ENCODE peak calls at places on chromosome 7, in six cellular contexts. One of them, this sample, is unnamed.

GRCh38 chr7:30459591-30460245 is 18.9 kb downstream of the NOD1 start:
- DNase-seq in sigmoid colon: peak; percentile 93
- DNase-seq in HCT116: no peak
- DNase-seq in stomach: no peak
- DNase-seq in upper lobe of left lung: no peak
- DNase-seq in transverse colon: peak; percentile 74
- DNase-seq in this sample: no peak

GRCh38 chr7:76282344-76283253 is 19.9 kb upstream of the HSPB1 start:
- DNase-seq in sigmoid colon: no peak
- DNase-seq in HCT116: no peak
- DNase-seq in stomach: no peak
- DNase-seq in upper lobe of left lung: peak; percentile 90
- DNase-seq in transverse colon: no peak
- DNase-seq in this sample: no peak

GRCh38 chr7:25753837-25754236 is 398.2 kb upstream of the NFE2L3 start:
- DNase-seq in sigmoid colon: no peak
- DNase-seq in HCT116: no peak
- DNase-seq in stomach: no peak
- DNase-seq in upper lobe of left lung: peak; percentile 8
- DNase-seq in transverse colon: no peak
- DNase-seq in this sample: no peak

GRCh38 chr7:102220929-102221850 is 65.5 kb upstream of the SH2B2 start:
- DNase-seq in sigmoid colon: no peak
- DNase-seq in HCT116: no peak
- DNase-seq in stomach: no peak
- DNase-seq in upper lobe of left lung: no peak
- DNase-seq in transverse colon: no peak
- DNase-seq in this sample: no peak

GRCh38 chr7:6271091-6271658 is 1.2 kb downstream of the CYTH3 start:
- DNase-seq in sigmoid colon: peak; percentile 83
- DNase-seq in HCT116: no peak
- DNase-seq in stomach: peak; percentile 55
- DNase-seq in upper lobe of left lung: no peak
- DNase-seq in transverse colon: peak; percentile 62
- DNase-seq in this sample: no peak

GRCh38 chr7:46247622-46248181 is 326.6 kb upstream of the IGFBP3 start:
- DNase-seq in sigmoid colon: no peak
- DNase-seq in HCT116: no peak
- DNase-seq in stomach: no peak
- DNase-seq in upper lobe of left lung: no peak
- DNase-seq in transverse colon: no peak
- DNase-seq in this sample: no peak

GRCh38 chr7:68176974-68177373 is 1180.3 kb downstream of the TYW1 start:
- DNase-seq in sigmoid colon: no peak
- DNase-seq in HCT116: peak; percentile 4
- DNase-seq in stomach: peak; percentile 31
- DNase-seq in upper lobe of left lung: no peak
- DNase-seq in transverse colon: no peak
- DNase-seq in this sample: no peak

GRCh38 chr7:88437132-88437531 is 130.4 kb upstream of the STEAP4 start:
- DNase-seq in sigmoid colon: no peak
- DNase-seq in HCT116: no peak
- DNase-seq in stomach: no peak
- DNase-seq in upper lobe of left lung: no peak
- DNase-seq in transverse colon: no peak
- DNase-seq in this sample: no peak

GRCh38 chr7:31860925-31861324 is 173.9 kb downstream of the PPP1R17 start:
- DNase-seq in sigmoid colon: no peak
- DNase-seq in HCT116: no peak
- DNase-seq in stomach: no peak
- DNase-seq in upper lobe of left lung: no peak
- DNase-seq in transverse colon: no peak
- DNase-seq in this sample: no peak

GRCh38 chr7:29488977-29489376 is 74.7 kb upstream of the PRR15 start:
- DNase-seq in sigmoid colon: no peak
- DNase-seq in HCT116: no peak
- DNase-seq in stomach: no peak
- DNase-seq in upper lobe of left lung: no peak
- DNase-seq in transverse colon: no peak
- DNase-seq in this sample: peak; percentile 12

DNA sequence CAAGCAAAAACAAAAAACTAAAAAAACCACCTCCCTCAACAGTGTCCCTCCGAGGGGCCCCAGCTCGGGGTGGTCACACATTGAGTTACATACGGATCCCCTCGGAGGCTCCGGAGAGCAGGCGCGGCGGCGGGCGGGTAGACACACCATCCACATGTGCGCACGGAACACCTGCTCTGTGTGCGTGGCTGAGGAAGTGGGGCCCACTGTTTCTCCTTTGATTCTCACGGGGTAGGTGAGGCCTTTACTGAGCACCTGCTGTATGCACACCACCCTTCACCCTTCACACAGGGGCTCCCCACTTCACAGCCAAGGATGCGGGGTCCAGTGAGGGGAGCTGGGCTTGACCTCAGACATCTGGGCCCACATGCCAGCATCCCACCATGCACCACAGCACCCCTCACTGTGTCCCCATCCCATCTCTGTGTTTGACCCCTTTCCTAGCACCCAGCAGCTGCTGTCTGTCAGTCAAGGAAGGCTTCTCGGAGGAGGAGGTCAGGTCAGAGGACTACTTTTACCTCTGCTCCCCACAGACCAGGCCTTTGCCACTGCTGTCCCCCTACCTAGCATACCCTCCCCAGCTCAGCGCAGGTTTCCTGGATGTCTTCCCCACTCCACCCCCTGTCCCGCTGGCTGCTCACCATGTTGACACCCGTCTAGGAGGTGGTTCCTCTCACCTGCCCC is 71.1 kb downstream of the MICALL2 start:
- DNase-seq in sigmoid colon: no peak
- DNase-seq in HCT116: no peak
- DNase-seq in stomach: no peak
- DNase-seq in upper lobe of left lung: no peak
- DNase-seq in transverse colon: no peak
- DNase-seq in this sample: no peak
- H3K4me1 ChIP-seq in sigmoid colon: no peaks in the 10 kb centered on the region
- H3K4me1 ChIP-seq in HCT116: no peaks in the 10 kb centered on the region
- H3K4me1 ChIP-seq in stomach: no peaks in the 10 kb centered on the region
- H3K4me1 ChIP-seq in upper lobe of left lung: no peaks in the 10 kb centered on the region
- H3K4me1 ChIP-seq in transverse colon: no peaks in the 10 kb centered on the region
- H3K4me1 ChIP-seq in this sample: no peaks in the 10 kb centered on the region

GRCh38 chr7:99407849-99408346 is 499 bp downstream of the PDAP1 start:
- DNase-seq in sigmoid colon: peak; percentile 86
- DNase-seq in HCT116: no peak
- DNase-seq in stomach: peak; percentile 40
- DNase-seq in upper lobe of left lung: peak; percentile 86
- DNase-seq in transverse colon: peak; percentile 50
- DNase-seq in this sample: no peak
- TF ChIP-seq POLR2AphosphoS5 in sigmoid colon: no peak
- TF ChIP-seq POLR2AphosphoS5 in HCT116: no peak
- TF ChIP-seq POLR2AphosphoS5 in stomach: no peak
- TF ChIP-seq POLR2AphosphoS5 in upper lobe of left lung: no peak
- TF ChIP-seq POLR2AphosphoS5 in transverse colon: no peak
- TF ChIP-seq POLR2AphosphoS5 in this sample: no peak

GRCh38 chr7:42915356-42915755 is 3.5 kb upstream of the C7orf25 start:
- DNase-seq in sigmoid colon: no peak
- DNase-seq in HCT116: no peak
- DNase-seq in stomach: no peak
- DNase-seq in upper lobe of left lung: no peak
- DNase-seq in transverse colon: no peak
- DNase-seq in this sample: no peak
- TF ChIP-seq POLR2A in sigmoid colon: no peak
- TF ChIP-seq POLR2A in HCT116: no peak
- TF ChIP-seq POLR2A in stomach: no peak
- TF ChIP-seq POLR2A in upper lobe of left lung: no peak
- TF ChIP-seq POLR2A in transverse colon: no peak
- TF ChIP-seq POLR2A in this sample: no peak

DNA sequence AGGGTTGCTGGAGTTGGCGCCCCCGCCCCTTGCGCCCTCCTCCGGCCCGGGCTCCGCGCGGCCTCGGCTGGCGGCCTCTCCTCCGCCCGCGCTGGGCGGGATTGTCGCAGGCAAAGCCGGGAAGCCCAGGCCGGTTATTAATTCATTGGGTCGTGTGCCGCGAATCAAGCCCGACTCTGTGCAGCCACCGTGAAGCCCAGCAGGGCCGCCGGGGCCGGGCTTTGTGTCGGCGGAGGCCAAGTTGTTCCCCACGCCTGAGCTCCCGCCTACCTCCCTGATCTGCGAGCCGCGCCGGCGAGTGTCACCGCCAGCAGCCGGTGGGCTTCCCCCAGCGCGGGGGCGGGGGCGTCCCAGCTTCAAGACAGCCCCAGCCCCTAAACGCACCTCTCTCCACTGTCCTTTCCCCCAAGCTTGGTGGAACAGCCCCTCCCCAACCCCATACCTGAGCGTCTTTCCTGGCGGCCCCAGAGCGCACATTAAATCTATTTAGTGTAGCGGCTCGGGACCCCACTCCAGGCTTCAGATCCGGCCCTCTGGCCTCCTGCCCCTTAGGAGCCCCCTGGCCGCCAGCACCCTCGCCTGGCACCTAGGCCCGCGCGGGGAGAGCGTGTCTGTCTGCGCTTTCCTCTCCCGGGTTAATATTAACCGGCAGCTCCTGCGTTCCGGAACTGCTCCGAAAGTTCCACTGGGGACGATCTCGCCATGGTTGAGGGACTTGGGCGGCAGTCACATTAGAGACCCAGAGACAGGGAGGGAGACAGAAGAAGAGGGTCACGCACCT is 3.5 kb downstream of the SHH start:
- DNase-seq in sigmoid colon: no peak
- DNase-seq in HCT116: no peak
- DNase-seq in stomach: peak; percentile 67
- DNase-seq in upper lobe of left lung: peak; percentile 86
- DNase-seq in transverse colon: peak; percentile 63
- DNase-seq in this sample: no peak
- H3K4me1 ChIP-seq in sigmoid colon: peaks cover 71% of the 10 kb centered on the region
- H3K4me1 ChIP-seq in HCT116: peaks cover 5% of the 10 kb centered on the region
- H3K4me1 ChIP-seq in stomach: peaks cover 74% of the 10 kb centered on the region
- H3K4me1 ChIP-seq in upper lobe of left lung: peaks cover 82% of the 10 kb centered on the region
- H3K4me1 ChIP-seq in transverse colon: peaks cover 66% of the 10 kb centered on the region
- H3K4me1 ChIP-seq in this sample: peaks cover 63% of the 10 kb centered on the region

DNA sequence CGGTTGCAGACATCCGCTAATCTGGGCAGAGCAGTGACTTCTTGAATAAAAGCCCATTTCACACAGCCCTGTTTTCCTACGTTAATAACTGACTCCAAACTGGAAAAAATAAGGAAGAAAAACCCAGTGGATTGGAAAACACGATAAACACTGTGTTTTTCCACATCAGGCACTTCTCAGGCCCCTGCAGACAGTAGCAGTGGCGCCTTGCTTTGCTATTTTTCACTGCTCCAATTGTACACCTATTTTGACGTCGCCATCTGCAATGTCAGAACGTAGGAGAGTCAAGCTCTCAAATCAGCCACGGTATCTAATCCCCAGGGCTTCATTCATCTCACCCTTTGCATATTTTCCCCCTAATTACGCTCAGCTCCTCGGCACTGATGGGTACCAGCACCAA is 338.2 kb upstream of the GALNT17 start:
- DNase-seq in sigmoid colon: no peak
- DNase-seq in HCT116: no peak
- DNase-seq in stomach: no peak
- DNase-seq in upper lobe of left lung: no peak
- DNase-seq in transverse colon: no peak
- DNase-seq in this sample: no peak
- TF ChIP-seq POLR2AphosphoS5 in sigmoid colon: no peak
- TF ChIP-seq POLR2AphosphoS5 in HCT116: no peak
- TF ChIP-seq POLR2AphosphoS5 in stomach: no peak
- TF ChIP-seq POLR2AphosphoS5 in upper lobe of left lung: no peak
- TF ChIP-seq POLR2AphosphoS5 in transverse colon: no peak
- TF ChIP-seq POLR2AphosphoS5 in this sample: no peak

DNA sequence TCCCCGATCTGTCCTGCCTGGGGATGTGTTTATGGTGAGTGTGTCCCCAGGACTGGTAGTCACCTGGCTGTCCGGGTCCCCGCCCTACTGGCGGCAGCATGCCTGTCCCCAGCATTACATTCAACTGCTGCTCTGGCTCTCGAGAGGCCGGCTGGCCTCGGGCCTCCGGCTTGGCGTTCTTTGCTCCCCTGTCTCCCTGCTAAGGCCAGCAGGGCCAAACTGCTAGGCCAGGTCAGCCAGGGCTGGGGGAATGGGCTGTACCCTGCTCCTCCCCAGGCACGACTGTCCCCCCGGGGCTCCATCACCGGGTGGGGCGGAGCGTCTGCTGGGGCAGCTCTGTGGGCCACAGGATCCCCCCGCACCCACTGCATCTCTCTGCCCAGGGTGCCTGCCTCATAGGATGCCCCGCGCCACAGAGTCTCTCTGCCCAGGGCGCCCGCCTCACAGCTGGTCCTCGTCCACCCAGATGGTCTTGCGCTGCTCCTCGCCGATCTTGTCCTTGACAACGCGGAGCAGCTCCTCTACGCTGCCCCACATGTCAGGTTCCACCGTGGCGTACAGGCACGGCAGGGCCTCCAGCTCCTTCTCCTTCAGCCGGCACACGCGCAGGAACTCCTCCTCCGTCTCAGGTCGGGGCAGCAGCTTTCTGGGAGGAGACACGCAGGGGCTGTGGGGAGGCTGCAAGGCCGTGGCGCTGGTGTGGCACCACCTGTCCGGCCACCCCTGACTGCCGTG is 62.3 kb upstream of the GNA12 start:
- DNase-seq in sigmoid colon: no peak
- DNase-seq in HCT116: no peak
- DNase-seq in stomach: no peak
- DNase-seq in upper lobe of left lung: no peak
- DNase-seq in transverse colon: no peak
- DNase-seq in this sample: no peak
- TF ChIP-seq POLR2A in sigmoid colon: no peak
- TF ChIP-seq POLR2A in HCT116: no peak
- TF ChIP-seq POLR2A in stomach: no peak
- TF ChIP-seq POLR2A in upper lobe of left lung: no peak
- TF ChIP-seq POLR2A in transverse colon: no peak
- TF ChIP-seq POLR2A in this sample: no peak

GRCh38 chr7:27105161-27106122 is 3.0 kb upstream of the HOXA2 start:
- DNase-seq in sigmoid colon: no peak
- DNase-seq in HCT116: no peak
- DNase-seq in stomach: no peak
- DNase-seq in upper lobe of left lung: no peak
- DNase-seq in transverse colon: no peak
- DNase-seq in this sample: no peak

GRCh38 chr7:27106181-27106905 is 3.9 kb upstream of the HOXA2 start:
- DNase-seq in sigmoid colon: peak; percentile 74
- DNase-seq in HCT116: no peak
- DNase-seq in stomach: no peak
- DNase-seq in upper lobe of left lung: peak; percentile 87
- DNase-seq in transverse colon: no peak
- DNase-seq in this sample: no peak

GRCh38 chr7:27107901-27108381 is 5.5 kb upstream of the HOXA2 start:
- DNase-seq in sigmoid colon: peak; percentile 71
- DNase-seq in HCT116: no peak
- DNase-seq in stomach: no peak
- DNase-seq in upper lobe of left lung: peak; percentile 80
- DNase-seq in transverse colon: no peak
- DNase-seq in this sample: no peak

GRCh38 chr7:27107391-27107900 is 5.0 kb upstream of the HOXA2 start:
- DNase-seq in sigmoid colon: no peak
- DNase-seq in HCT116: no peak
- DNase-seq in stomach: no peak
- DNase-seq in upper lobe of left lung: no peak
- DNase-seq in transverse colon: peak; percentile 41
- DNase-seq in this sample: no peak

GRCh38 chr7:27106906-27107250 is 4.4 kb upstream of the HOXA2 start:
- DNase-seq in sigmoid colon: no peak
- DNase-seq in HCT116: no peak
- DNase-seq in stomach: no peak
- DNase-seq in upper lobe of left lung: no peak
- DNase-seq in transverse colon: no peak
- DNase-seq in this sample: no peak
- H3K4me1 ChIP-seq in sigmoid colon: peaks cover 63% of the 10 kb centered on the region
- H3K4me1 ChIP-seq in HCT116: peaks cover 15% of the 10 kb centered on the region
- H3K4me1 ChIP-seq in stomach: peaks cover 10% of the 10 kb centered on the region
- H3K4me1 ChIP-seq in upper lobe of left lung: peaks cover 42% of the 10 kb centered on the region
- H3K4me1 ChIP-seq in transverse colon: peaks cover 42% of the 10 kb centered on the region
- H3K4me1 ChIP-seq in this sample: peaks cover 68% of the 10 kb centered on the region